ENCODE peak calls at places on chromosomes 4 and X, in seven cellular contexts. K, X, U, M, S, B and C are unnamed samples.

GRCh38 chrX:109943740-109944092 is 59.2 kb upstream of the TMEM164 start:
- DNase-seq in S (no peak), U (no peak), K (no peak), B (no peak), X (no peak), M (no peak), C (no peak)

GRCh38 chrX:13380230-13380629 is 60.4 kb upstream of the ATXN3L start:
- DNase-seq in B (no peak), K (no peak), X (no peak), M (no peak), U (no peak), S (no peak), C (no peak)

GRCh38 chrX:38127961-38128360 is 92.7 kb downstream of the SRPX start:
- DNase-seq in K (no peak), U (no peak), S (no peak), B (no peak), X (no peak), M (no peak), C (no peak)

GRCh38 chr4:57214654-57215411 is 104.6 kb upstream of the IGFBP7 start:
- DNase-seq in B (no peak), S (peak; percentile 66), K (no peak), M (no peak), U (no peak), X (no peak), C (no peak)

GRCh38 chr4:122992111-122992510 is 69.7 kb upstream of the NUDT6 start:
- DNase-seq in B (no peak), K (no peak), M (no peak), X (no peak), U (no peak), S (no peak), C (no peak)

GRCh38 chrX:108736509-108737479 is at the start of gene IRS4:
- DNase-seq in B (peak; percentile 11), X (no peak), K (peak; percentile 70), M (no peak), U (peak; percentile 41), S (no peak), C (no peak)

GRCh38 chr4:161252520-161253141 is 911.2 kb downstream of the FSTL5 start:
- DNase-seq in B (no peak), S (peak; percentile 34), U (no peak), M (no peak), X (no peak), K (no peak), C (no peak)

GRCh38 chrX:47200385-47201150 is 6.9 kb downstream of the UBA1 start:
- DNase-seq in K (no peak), M (no peak), X (peak; percentile 70), U (no peak), B (no peak), S (no peak), C (peak; percentile 73)

GRCh38 chrX:99914676-99915075 is 495.4 kb downstream of the PCDH19 start:
- DNase-seq in U (no peak), X (no peak), K (no peak), S (no peak), B (no peak), M (no peak), C (no peak)

GRCh38 chr4:101806914-101807313 is 16.4 kb downstream of the BANK1 start:
- DNase-seq in U (no peak), K (no peak), M (no peak), S (peak; percentile 73), X (no peak), B (no peak), C (no peak)

GRCh38 chr4:166144607-166145006 is 271.6 kb downstream of the TLL1 start:
- DNase-seq in B (no peak), K (no peak), M (no peak), X (no peak), U (no peak), S (no peak), C (no peak)

GRCh38 chr4:33037464-33037863 is 2317.3 kb downstream of the PCDH7 start:
- DNase-seq in X (no peak), B (no peak), M (no peak), K (no peak), S (no peak), U (no peak), C (no peak)

GRCh38 chr4:109820563-109820962 is 5.0 kb downstream of the GAR1 start:
- DNase-seq in S (no peak), K (no peak), M (no peak), U (no peak), X (no peak), B (no peak), C (no peak)

GRCh38 chr4:101346312-101346561 is 1.1 kb downstream of the PPP3CA start:
- DNase-seq in U (no peak), X (no peak), B (no peak), S (peak; percentile 93), M (no peak), K (no peak), C (no peak)

GRCh38 chr4:20391224-20391623 is 139.5 kb downstream of the SLIT2 start:
- DNase-seq in S (no peak), X (peak; percentile 46), U (no peak), M (no peak), K (no peak), B (no peak), C (peak; percentile 46)

GRCh38 chr4:119706804-119707203 is 78.2 kb upstream of the PDE5A start:
- DNase-seq in M (no peak), X (no peak), S (no peak), U (no peak), B (no peak), K (no peak), C (no peak)

GRCh38 chr4:127236875-127237274 is 395.9 kb upstream of the INTU start:
- DNase-seq in S (no peak), M (no peak), X (peak; percentile 74), B (no peak), K (no peak), U (no peak), C (peak; percentile 67)

GRCh38 chr4:138055890-138056289 is 186.3 kb downstream of the SLC7A11 start:
- DNase-seq in U (no peak), S (no peak), M (no peak), X (peak; percentile 31), B (no peak), K (no peak), C (no peak)

GRCh38 chr4:47650584-47651130 is 165.6 kb downstream of the ATP10D start:
- DNase-seq in X (no peak), K (no peak), M (no peak), U (no peak), B (no peak), S (no peak), C (no peak)

GRCh38 chrX:48833531-48834138 is 1.8 kb downstream of the PCSK1N start:
- DNase-seq in U (no peak), K (no peak), S (peak; percentile 13), B (no peak), X (no peak), M (no peak), C (no peak)
- TF ChIP-seq CTCF in U (no peak), K (no peak), S (no peak), B (no peak), X (no peak), M (no peak), C (no peak)

GRCh38 chr4:69617083-69617694 is 22.3 kb downstream of the UGT2A2 start:
- DNase-seq in B (no peak), K (no peak), M (no peak), X (no peak), S (peak; percentile 58), U (peak; percentile 3), C (no peak)
- TF ChIP-seq CTCF in B (peak; percentile 55), K (peak; percentile 79), M (peak; percentile 68), X (peak; percentile 9), S (peak; percentile 42), U (peak; percentile 84), C (no peak)

DNA sequence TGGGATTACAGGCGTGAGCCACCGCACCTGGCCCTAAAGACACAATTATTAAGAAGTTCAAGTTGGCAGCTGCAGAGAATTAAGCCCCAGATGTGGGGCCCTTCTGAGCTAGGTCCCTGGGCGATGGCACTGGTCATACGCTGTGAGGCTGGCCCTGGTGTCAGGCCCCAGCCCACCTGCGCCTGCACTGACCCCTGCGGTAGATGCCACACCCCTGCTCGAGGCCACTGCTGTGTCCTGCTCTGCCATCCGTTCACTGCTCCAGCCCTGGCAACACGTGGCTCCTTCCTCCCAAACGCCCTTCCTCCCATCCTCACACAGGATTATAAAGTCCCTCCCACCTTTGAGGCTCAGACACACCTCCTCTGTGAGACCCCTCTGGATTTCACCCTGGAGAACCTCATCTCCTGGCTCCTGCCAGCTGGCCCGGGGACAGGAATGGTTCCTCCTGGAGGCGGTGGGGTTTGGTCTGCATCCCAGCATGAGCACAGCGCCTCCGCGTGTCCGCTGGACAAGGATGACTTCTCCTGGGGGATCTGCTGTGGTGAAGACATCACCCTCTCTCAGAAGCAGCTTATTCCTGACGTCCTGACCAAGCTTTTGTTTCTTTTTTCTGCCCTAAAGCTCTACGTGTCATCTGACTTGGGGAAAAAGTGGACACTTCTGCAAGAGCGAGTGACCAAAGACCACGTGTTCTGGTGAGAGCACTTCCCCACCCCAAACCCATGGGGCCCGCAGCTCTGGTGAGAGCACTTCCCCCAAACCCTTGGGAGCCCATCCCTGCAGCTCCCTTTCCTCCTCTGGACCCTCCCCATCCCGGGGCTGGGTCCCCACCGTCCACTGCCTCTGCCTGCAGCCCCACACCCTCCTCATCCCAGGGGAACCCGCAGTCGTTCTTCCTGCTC is 219.0 kb upstream of the PSAPL1 start:
- DNase-seq in K (no peak), M (no peak), X (no peak), B (no peak), U (no peak), S (peak; percentile 44), C (no peak)
- TF ChIP-seq CTCF in K (no peak), M (no peak), X (no peak), B (no peak), U (no peak), S (peak; percentile 47), C (peak; percentile 21)

GRCh38 chr4:89561051-89561450 is 253.5 kb upstream of the GPRIN3 start:
- DNase-seq in K (no peak), B (no peak), X (no peak), S (no peak), U (no peak), M (no peak), C (no peak)

GRCh38 chr4:89556596-89557305 is 249.2 kb upstream of the GPRIN3 start:
- DNase-seq in K (no peak), X (no peak), M (no peak), S (no peak), B (no peak), U (no peak), C (no peak)

GRCh38 chr4:89563431-89563830 is 255.8 kb upstream of the GPRIN3 start:
- DNase-seq in M (no peak), U (no peak), B (no peak), K (no peak), S (no peak), X (no peak), C (no peak)

GRCh38 chr4:89562715-89563114 is 255.1 kb upstream of the GPRIN3 start:
- DNase-seq in B (no peak), S (no peak), M (no peak), X (no peak), K (no peak), U (no peak), C (no peak)

DNA sequence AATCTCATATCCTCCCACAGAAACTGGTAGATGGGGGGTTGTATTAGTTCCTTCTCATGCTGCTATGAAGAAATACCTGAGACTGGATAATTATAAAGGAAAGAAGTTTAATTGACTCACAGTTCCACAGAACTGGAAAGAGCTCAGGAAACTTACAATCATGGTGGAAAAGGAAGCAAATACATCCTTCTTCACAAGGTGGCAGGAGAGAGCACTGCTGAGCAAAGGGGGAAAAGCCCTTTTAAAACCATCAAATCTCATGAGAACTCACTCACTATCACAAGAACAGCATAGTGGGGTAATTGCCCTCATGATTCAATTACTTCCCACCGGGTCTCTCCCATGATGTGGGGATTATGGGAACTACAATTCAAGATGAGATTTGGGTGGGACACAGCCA is 250.5 kb upstream of the GPRIN3 start:
- DNase-seq in S (peak; percentile 12), U (no peak), K (no peak), B (no peak), X (no peak), M (no peak), C (no peak)
- TF ChIP-seq CTCF in S (peak; percentile 24), U (peak; percentile 58), K (peak; percentile 47), B (no peak), X (peak; percentile 33), M (no peak), C (no peak)